ENCODE peak calls at places on chromosomes 12 and 14, in six cellular contexts. One of them, this sample, is unnamed.

GRCh38 chr14:104527857-104528459 is 51.6 kb upstream of the C14orf180 start:
- DNase-seq in cardiac muscle cell: no peak
- DNase-seq in fibroblast of pulmonary artery: no peak
- DNase-seq in kidney epithelial cell: no peak
- DNase-seq in endothelial cell: no peak
- DNase-seq in gastrocnemius medialis: no peak
- DNase-seq in this sample: no peak

GRCh38 chr12:19382111-19382526 is 57.2 kb upstream of the AEBP2 start:
- DNase-seq in cardiac muscle cell: peak
- DNase-seq in kidney epithelial cell: peak
- DNase-seq in fibroblast of pulmonary artery: peak
- DNase-seq in endothelial cell: no peak
- DNase-seq in gastrocnemius medialis: no peak
- DNase-seq in this sample: no peak

GRCh38 chr12:43289412-43289811 is 262.6 kb downstream of the ADAMTS20 start:
- DNase-seq in cardiac muscle cell: peak
- DNase-seq in endothelial cell: no peak
- DNase-seq in kidney epithelial cell: no peak
- DNase-seq in gastrocnemius medialis: no peak
- DNase-seq in fibroblast of pulmonary artery: peak
- DNase-seq in this sample: no peak

GRCh38 chr12:124443929-124444712 is 123.3 kb downstream of the NCOR2 start:
- DNase-seq in gastrocnemius medialis: no peak
- DNase-seq in cardiac muscle cell: no peak
- DNase-seq in endothelial cell: no peak
- DNase-seq in fibroblast of pulmonary artery: no peak
- DNase-seq in kidney epithelial cell: no peak
- DNase-seq in this sample: no peak

GRCh38 chr12:613996-614726 is 49.1 kb downstream of the NINJ2 start:
- DNase-seq in endothelial cell: no peak
- DNase-seq in fibroblast of pulmonary artery: peak
- DNase-seq in kidney epithelial cell: no peak
- DNase-seq in cardiac muscle cell: peak
- DNase-seq in gastrocnemius medialis: peak
- DNase-seq in this sample: no peak

GRCh38 chr14:72894623-72895378 is 900 bp upstream of the DPF3 start:
- DNase-seq in cardiac muscle cell: no peak
- DNase-seq in endothelial cell: peak
- DNase-seq in gastrocnemius medialis: peak
- DNase-seq in kidney epithelial cell: no peak
- DNase-seq in fibroblast of pulmonary artery: no peak
- DNase-seq in this sample: no peak

GRCh38 chr12:68048648-68049297 is 59.5 kb downstream of the IFNG-AS1 start:
- DNase-seq in gastrocnemius medialis: no peak
- DNase-seq in kidney epithelial cell: no peak
- DNase-seq in fibroblast of pulmonary artery: no peak
- DNase-seq in endothelial cell: no peak
- DNase-seq in cardiac muscle cell: no peak
- DNase-seq in this sample: no peak

GRCh38 chr12:115341442-115341841 is 657.5 kb upstream of the TBX3 start:
- DNase-seq in fibroblast of pulmonary artery: peak
- DNase-seq in kidney epithelial cell: peak
- DNase-seq in cardiac muscle cell: peak
- DNase-seq in gastrocnemius medialis: peak
- DNase-seq in endothelial cell: no peak
- DNase-seq in this sample: no peak

GRCh38 chr12:84946753-84947152 is 34.2 kb upstream of the SLC6A15 start:
- DNase-seq in gastrocnemius medialis: no peak
- DNase-seq in kidney epithelial cell: no peak
- DNase-seq in cardiac muscle cell: no peak
- DNase-seq in endothelial cell: no peak
- DNase-seq in fibroblast of pulmonary artery: no peak
- DNase-seq in this sample: no peak

GRCh38 chr14:91374897-91375747 is 42.5 kb downstream of the CCDC88C start:
- DNase-seq in gastrocnemius medialis: no peak
- DNase-seq in cardiac muscle cell: no peak
- DNase-seq in endothelial cell: no peak
- DNase-seq in fibroblast of pulmonary artery: no peak
- DNase-seq in kidney epithelial cell: no peak
- DNase-seq in this sample: no peak

GRCh38 chr12:754238-754816 is 1.9 kb downstream of the WNK1 start:
- DNase-seq in fibroblast of pulmonary artery: peak
- DNase-seq in kidney epithelial cell: no peak
- DNase-seq in cardiac muscle cell: peak
- DNase-seq in endothelial cell: no peak
- DNase-seq in gastrocnemius medialis: no peak
- DNase-seq in this sample: no peak

GRCh38 chr12:55983229-55983849 is 9.5 kb downstream of the RAB5B start:
- DNase-seq in fibroblast of pulmonary artery: no peak
- DNase-seq in endothelial cell: no peak
- DNase-seq in gastrocnemius medialis: no peak
- DNase-seq in cardiac muscle cell: no peak
- DNase-seq in kidney epithelial cell: no peak
- DNase-seq in this sample: no peak

GRCh38 chr12:53172352-53172751 is 8.2 kb upstream of the ZNF740 start:
- DNase-seq in gastrocnemius medialis: no peak
- DNase-seq in cardiac muscle cell: peak
- DNase-seq in kidney epithelial cell: no peak
- DNase-seq in endothelial cell: no peak
- DNase-seq in fibroblast of pulmonary artery: peak
- DNase-seq in this sample: no peak

GRCh38 chr14:39680777-39681176 is 248.5 kb upstream of the FBXO33 start:
- DNase-seq in kidney epithelial cell: no peak
- DNase-seq in endothelial cell: no peak
- DNase-seq in fibroblast of pulmonary artery: no peak
- DNase-seq in gastrocnemius medialis: no peak
- DNase-seq in cardiac muscle cell: no peak
- DNase-seq in this sample: no peak

GRCh38 chr12:90017316-90017715 is 308.7 kb upstream of the ATP2B1 start:
- DNase-seq in endothelial cell: no peak
- DNase-seq in fibroblast of pulmonary artery: no peak
- DNase-seq in gastrocnemius medialis: no peak
- DNase-seq in kidney epithelial cell: no peak
- DNase-seq in cardiac muscle cell: no peak
- DNase-seq in this sample: no peak

GRCh38 chr12:103880299-103881142 is 39.5 kb upstream of the NT5DC3 start:
- DNase-seq in cardiac muscle cell: no peak
- DNase-seq in endothelial cell: peak
- DNase-seq in gastrocnemius medialis: no peak
- DNase-seq in kidney epithelial cell: no peak
- DNase-seq in fibroblast of pulmonary artery: no peak
- DNase-seq in this sample: no peak

GRCh38 chr14:76085358-76085757 is 66.4 kb upstream of the GPATCH2L start:
- DNase-seq in fibroblast of pulmonary artery: no peak
- DNase-seq in cardiac muscle cell: no peak
- DNase-seq in gastrocnemius medialis: peak
- DNase-seq in endothelial cell: no peak
- DNase-seq in kidney epithelial cell: no peak
- DNase-seq in this sample: no peak

GRCh38 chr14:36068777-36069534 is 107.6 kb downstream of the PTCSC3 start:
- DNase-seq in fibroblast of pulmonary artery: peak
- DNase-seq in cardiac muscle cell: peak
- DNase-seq in gastrocnemius medialis: no peak
- DNase-seq in endothelial cell: no peak
- DNase-seq in kidney epithelial cell: no peak
- DNase-seq in this sample: no peak

GRCh38 chr12:51028811-51029146 is 2.6 kb upstream of the SLC11A2 start:
- DNase-seq in fibroblast of pulmonary artery: peak
- DNase-seq in endothelial cell: no peak
- DNase-seq in gastrocnemius medialis: no peak
- DNase-seq in kidney epithelial cell: no peak
- DNase-seq in cardiac muscle cell: peak
- DNase-seq in this sample: no peak

GRCh38 chr14:29810657-29811056 is 117.0 kb downstream of the PRKD1 start:
- DNase-seq in endothelial cell: no peak
- DNase-seq in kidney epithelial cell: no peak
- DNase-seq in fibroblast of pulmonary artery: peak
- DNase-seq in cardiac muscle cell: peak
- DNase-seq in gastrocnemius medialis: no peak
- DNase-seq in this sample: no peak

GRCh38 chr14:55077155-55077554 is 25.7 kb downstream of the MAPK1IP1L start:
- DNase-seq in endothelial cell: no peak
- DNase-seq in cardiac muscle cell: peak
- DNase-seq in kidney epithelial cell: no peak
- DNase-seq in fibroblast of pulmonary artery: peak
- DNase-seq in gastrocnemius medialis: no peak
- DNase-seq in this sample: no peak

GRCh38 chr14:106831322-106831720 is 1304.9 kb downstream of the TMEM121 start:
- DNase-seq in endothelial cell: no peak
- DNase-seq in fibroblast of pulmonary artery: no peak
- DNase-seq in cardiac muscle cell: no peak
- DNase-seq in kidney epithelial cell: no peak
- DNase-seq in gastrocnemius medialis: no peak
- DNase-seq in this sample: no peak

GRCh38 chr12:17076335-17076734 is 470.4 kb upstream of the LMO3 start:
- DNase-seq in cardiac muscle cell: no peak
- DNase-seq in kidney epithelial cell: no peak
- DNase-seq in gastrocnemius medialis: no peak
- DNase-seq in endothelial cell: no peak
- DNase-seq in fibroblast of pulmonary artery: no peak
- DNase-seq in this sample: no peak

GRCh38 chr14:22002860-22003284 is 329.3 kb upstream of the OR4E1 start:
- DNase-seq in gastrocnemius medialis: no peak
- DNase-seq in kidney epithelial cell: no peak
- DNase-seq in endothelial cell: peak
- DNase-seq in cardiac muscle cell: no peak
- DNase-seq in fibroblast of pulmonary artery: no peak
- DNase-seq in this sample: no peak
- TF ChIP-seq CTCF in gastrocnemius medialis: no peak
- TF ChIP-seq CTCF in kidney epithelial cell: peak
- TF ChIP-seq CTCF in endothelial cell: peak
- TF ChIP-seq CTCF in cardiac muscle cell: no peak
- TF ChIP-seq CTCF in fibroblast of pulmonary artery: no peak
- TF ChIP-seq CTCF in this sample: peak

DNA sequence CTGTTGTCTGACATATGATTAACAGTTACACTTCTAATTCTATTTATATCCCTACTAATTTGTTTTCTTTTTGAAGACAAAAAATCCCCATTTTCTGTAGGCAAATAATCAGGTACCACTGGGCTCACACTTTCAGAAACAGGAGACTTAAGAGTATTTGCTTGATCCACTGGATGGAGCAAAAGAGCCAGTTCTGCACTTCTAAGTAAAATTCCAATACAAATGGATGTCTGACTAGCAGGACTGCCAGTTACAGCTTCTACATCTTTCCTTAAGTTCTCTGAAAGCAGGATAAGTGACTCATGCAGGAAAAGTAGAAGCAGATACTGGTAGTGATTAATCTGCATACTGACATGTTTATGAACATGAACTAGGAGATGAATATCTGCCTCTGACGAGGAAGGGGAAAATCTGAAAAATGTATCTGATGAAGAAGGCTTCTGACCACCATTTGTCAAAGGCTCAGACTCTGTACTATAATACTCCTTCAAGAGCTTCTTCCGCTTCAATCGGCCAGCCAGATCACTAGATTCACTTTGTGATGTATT is 73.8 kb upstream of the ANKS1B start:
- DNase-seq in cardiac muscle cell: peak
- DNase-seq in endothelial cell: no peak
- DNase-seq in gastrocnemius medialis: no peak
- DNase-seq in fibroblast of pulmonary artery: peak
- DNase-seq in kidney epithelial cell: peak
- DNase-seq in this sample: no peak
- TF ChIP-seq CTCF in cardiac muscle cell: peak
- TF ChIP-seq CTCF in endothelial cell: no peak
- TF ChIP-seq CTCF in gastrocnemius medialis: no peak
- TF ChIP-seq CTCF in fibroblast of pulmonary artery: peak
- TF ChIP-seq CTCF in kidney epithelial cell: no peak
- TF ChIP-seq CTCF in this sample: no peak

GRCh38 chr12:11580125-11580751 is 69.2 kb upstream of the ETV6 start:
- DNase-seq in endothelial cell: no peak
- DNase-seq in fibroblast of pulmonary artery: peak
- DNase-seq in cardiac muscle cell: peak
- DNase-seq in kidney epithelial cell: peak
- DNase-seq in gastrocnemius medialis: no peak
- DNase-seq in this sample: no peak
- TF ChIP-seq CTCF in endothelial cell: no peak
- TF ChIP-seq CTCF in fibroblast of pulmonary artery: no peak
- TF ChIP-seq CTCF in cardiac muscle cell: no peak
- TF ChIP-seq CTCF in kidney epithelial cell: no peak
- TF ChIP-seq CTCF in gastrocnemius medialis: no peak
- TF ChIP-seq CTCF in this sample: no peak

GRCh38 chr14:98229676-98230366 is 1042.2 kb downstream of the BCL11B start:
- DNase-seq in endothelial cell: no peak
- DNase-seq in cardiac muscle cell: no peak
- DNase-seq in kidney epithelial cell: no peak
- DNase-seq in gastrocnemius medialis: no peak
- DNase-seq in fibroblast of pulmonary artery: no peak
- DNase-seq in this sample: no peak
- TF ChIP-seq CTCF in endothelial cell: no peak
- TF ChIP-seq CTCF in cardiac muscle cell: no peak
- TF ChIP-seq CTCF in kidney epithelial cell: no peak
- TF ChIP-seq CTCF in gastrocnemius medialis: no peak
- TF ChIP-seq CTCF in fibroblast of pulmonary artery: no peak
- TF ChIP-seq CTCF in this sample: no peak

DNA sequence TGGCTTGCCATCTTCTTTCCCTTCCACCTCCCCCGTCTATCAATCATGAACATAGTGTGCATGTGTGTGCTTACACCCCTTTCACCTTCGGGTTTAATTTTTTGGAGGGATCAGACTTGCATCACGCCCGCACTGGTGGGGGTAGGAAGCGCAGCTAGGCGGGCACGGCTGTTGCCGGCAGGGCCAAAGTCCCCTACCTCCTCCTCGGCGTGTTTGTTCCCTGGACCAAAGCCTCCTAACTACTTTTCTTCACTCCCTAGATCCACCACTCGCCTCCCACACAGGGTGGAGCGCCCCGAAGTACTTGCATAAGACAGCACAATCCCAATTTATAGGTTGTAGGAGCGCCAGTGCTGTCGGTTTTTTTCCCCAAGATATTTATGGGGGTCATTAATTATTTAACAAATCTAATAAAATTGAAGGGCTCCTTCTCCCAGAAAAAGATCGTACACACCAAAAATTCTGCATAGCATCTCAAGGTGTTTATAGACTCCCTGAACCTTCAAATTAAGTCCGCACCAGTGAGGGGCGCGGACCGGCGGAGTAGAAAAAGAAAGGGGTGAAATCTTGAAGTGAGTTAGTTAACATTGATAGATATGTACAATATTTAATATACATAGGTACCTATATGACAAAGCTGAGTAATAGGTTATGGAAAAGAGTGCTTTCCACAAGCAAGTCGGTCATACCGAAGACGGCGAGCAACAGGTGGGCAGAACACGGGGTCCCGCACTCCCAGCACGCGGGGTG is 714 bp downstream of the PKP2 start:
- DNase-seq in endothelial cell: peak
- DNase-seq in kidney epithelial cell: no peak
- DNase-seq in fibroblast of pulmonary artery: no peak
- DNase-seq in cardiac muscle cell: peak
- DNase-seq in gastrocnemius medialis: no peak
- DNase-seq in this sample: peak
- TF ChIP-seq CTCF in endothelial cell: no peak
- TF ChIP-seq CTCF in kidney epithelial cell: peak
- TF ChIP-seq CTCF in fibroblast of pulmonary artery: peak
- TF ChIP-seq CTCF in cardiac muscle cell: no peak
- TF ChIP-seq CTCF in gastrocnemius medialis: no peak
- TF ChIP-seq CTCF in this sample: peak